ENCODE peak calls at places on chromosomes 6 and 20, in eight cellular contexts. C, R, I, T, U, D, A and J are unnamed samples.

GRCh38 chr6:150118208-150118607 is 24.6 kb upstream of the PPP1R14C start:
- DNase-seq in C (no peak), R (no peak), I (no peak), T (no peak), U (no peak), D (no peak), A (no peak), J (no peak)

GRCh38 chr6:28371706-28372451 is 22.1 kb downstream of the ZKSCAN3 start:
- DNase-seq in C (no peak), R (no peak), I (no peak), T (no peak), U (no peak), D (no peak), A (no peak), J (no peak)

GRCh38 chr6:151391471-151392428 is at the start of gene ZBTB2:
- DNase-seq in C (peak; percentile 80), R (peak; percentile 83), I (peak; percentile 72), T (peak; percentile 72), U (peak; percentile 80), D (peak; percentile 73), A (peak; percentile 70), J (peak; percentile 75)

GRCh38 chr20:20413801-20414200 is 45.9 kb downstream of the INSM1 start:
- DNase-seq in C (no peak), R (no peak), I (no peak), T (no peak), U (no peak), D (no peak), A (no peak), J (no peak)

GRCh38 chr6:124996411-124996810 is 34.2 kb downstream of the RNF217 start:
- DNase-seq in C (no peak), R (no peak), I (no peak), T (no peak), U (no peak), D (no peak), A (no peak), J (no peak)

GRCh38 chr6:87391334-87391733 is 16.4 kb upstream of the CFAP206 start:
- DNase-seq in C (no peak), R (peak; percentile 52), I (no peak), T (no peak), U (no peak), D (no peak), A (peak; percentile 36), J (no peak)

GRCh38 chr20:48624315-48625020 is 203.3 kb downstream of the PREX1 start:
- DNase-seq in C (peak; percentile 33), R (no peak), I (no peak), T (no peak), U (no peak), D (no peak), A (no peak), J (no peak)

GRCh38 chr6:2875840-2876207 is 27.3 kb downstream of the SERPINB9 start:
- DNase-seq in C (peak; percentile 71), R (no peak), I (peak; percentile 30), T (no peak), U (peak; percentile 45), D (no peak), A (no peak), J (peak; percentile 76)

GRCh38 chr6:161434921-161435411 is 161.1 kb upstream of the AGPAT4 start:
- DNase-seq in C (no peak), R (no peak), I (no peak), T (no peak), U (no peak), D (no peak), A (peak; percentile 90), J (no peak)

GRCh38 chr6:36319436-36319762 is 17.3 kb downstream of the BNIP5 start:
- DNase-seq in C (no peak), R (no peak), I (no peak), T (no peak), U (no peak), D (no peak), A (peak; percentile 22), J (no peak)

GRCh38 chr6:161443868-161444267 is 170.0 kb upstream of the AGPAT4 start:
- DNase-seq in C (no peak), R (no peak), I (no peak), T (no peak), U (peak; percentile 65), D (no peak), A (no peak), J (peak; percentile 46)

GRCh38 chr6:26126394-26127221 is 39.4 kb downstream of the HFE start:
- DNase-seq in C (no peak), R (no peak), I (no peak), T (no peak), U (no peak), D (no peak), A (peak; percentile 21), J (no peak)

GRCh38 chr6:76347539-76347938 is 275.1 kb upstream of the IMPG1 start:
- DNase-seq in C (no peak), R (no peak), I (no peak), T (no peak), U (no peak), D (no peak), A (no peak), J (no peak)

GRCh38 chr6:24929255-24929654 is 6.5 kb downstream of the RIPOR2 start:
- DNase-seq in C (no peak), R (no peak), I (no peak), T (no peak), U (no peak), D (no peak), A (no peak), J (no peak)

GRCh38 chr6:139882977-139883728 is 508.7 kb upstream of the CITED2 start:
- DNase-seq in C (no peak), R (peak; percentile 7), I (no peak), T (no peak), U (no peak), D (no peak), A (peak; percentile 16), J (no peak)

GRCh38 chr6:6659600-6660327 is 71.2 kb downstream of the LY86 start:
- DNase-seq in C (peak; percentile 69), R (no peak), I (no peak), T (no peak), U (no peak), D (no peak), A (no peak), J (no peak)

GRCh38 chr20:45337367-45338120 is 10.7 kb downstream of the SDC4 start:
- DNase-seq in C (peak; percentile 85), R (peak; percentile 65), I (no peak), T (no peak), U (peak; percentile 75), D (peak; percentile 67), A (peak; percentile 78), J (peak; percentile 79)

GRCh38 chr20:23049201-23049932 is at the start of gene THBD:
- DNase-seq in C (peak; percentile 93), R (no peak), I (no peak), T (no peak), U (peak; percentile 92), D (peak; percentile 87), A (peak; percentile 73), J (peak; percentile 93)

GRCh38 chr6:159806021-159806458 is 6.0 kb downstream of the PNLDC1 start:
- DNase-seq in C (no peak), R (peak; percentile 75), I (no peak), T (no peak), U (no peak), D (no peak), A (no peak), J (no peak)

GRCh38 chr6:75296811-75297779 is 12.5 kb upstream of the TMEM30A start:
- DNase-seq in C (no peak), R (peak; percentile 57), I (no peak), T (no peak), U (no peak), D (no peak), A (peak; percentile 61), J (no peak)

GRCh38 chr20:47273591-47274235 is 82.8 kb downstream of the ZMYND8 start:
- DNase-seq in C (no peak), R (no peak), I (no peak), T (no peak), U (no peak), D (no peak), A (no peak), J (no peak)

DNA sequence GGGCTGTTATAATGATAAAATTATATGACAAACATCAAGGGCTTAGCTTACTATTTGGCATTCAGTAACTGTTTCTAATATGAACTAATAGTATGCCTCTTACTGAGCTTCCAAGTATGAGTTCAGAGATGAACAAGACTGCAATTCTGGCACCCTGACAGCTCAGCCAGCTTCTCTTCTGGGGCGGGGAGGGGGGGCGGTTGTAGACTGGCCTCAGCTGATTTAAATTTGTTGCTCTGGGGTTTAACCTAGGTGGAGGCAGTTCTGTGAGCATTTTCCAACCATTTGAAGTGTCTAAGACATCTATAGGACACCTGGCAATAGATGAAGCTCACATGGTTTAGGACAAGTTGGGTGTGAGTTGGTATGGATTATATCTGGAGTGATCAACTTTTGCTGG is 401.9 kb downstream of the QKI start:
- DNase-seq in C (no peak), R (no peak), I (no peak), T (no peak), U (no peak), D (no peak), A (no peak), J (no peak)
- H3K9me3 ChIP-seq in C (no peaks in the 10 kb centered on the region), R (no peaks in the 10 kb centered on the region), I (no peaks in the 10 kb centered on the region), T (no peaks in the 10 kb centered on the region), U (no peaks in the 10 kb centered on the region), D (no peaks in the 10 kb centered on the region), A (no peaks in the 10 kb centered on the region), J (no peaks in the 10 kb centered on the region)

GRCh38 chr6:34011298-34011697 is 134.6 kb downstream of the GRM4 start:
- DNase-seq in C (no peak), R (no peak), I (no peak), T (no peak), U (no peak), D (no peak), A (no peak), J (no peak)
- H3K9me3 ChIP-seq in C (peaks cover 8% of the 10 kb centered on the region), R (no peaks in the 10 kb centered on the region), I (no peaks in the 10 kb centered on the region), T (no peaks in the 10 kb centered on the region), U (no peaks in the 10 kb centered on the region), D (no peaks in the 10 kb centered on the region), A (no peaks in the 10 kb centered on the region), J (peaks cover 2% of the 10 kb centered on the region)

DNA sequence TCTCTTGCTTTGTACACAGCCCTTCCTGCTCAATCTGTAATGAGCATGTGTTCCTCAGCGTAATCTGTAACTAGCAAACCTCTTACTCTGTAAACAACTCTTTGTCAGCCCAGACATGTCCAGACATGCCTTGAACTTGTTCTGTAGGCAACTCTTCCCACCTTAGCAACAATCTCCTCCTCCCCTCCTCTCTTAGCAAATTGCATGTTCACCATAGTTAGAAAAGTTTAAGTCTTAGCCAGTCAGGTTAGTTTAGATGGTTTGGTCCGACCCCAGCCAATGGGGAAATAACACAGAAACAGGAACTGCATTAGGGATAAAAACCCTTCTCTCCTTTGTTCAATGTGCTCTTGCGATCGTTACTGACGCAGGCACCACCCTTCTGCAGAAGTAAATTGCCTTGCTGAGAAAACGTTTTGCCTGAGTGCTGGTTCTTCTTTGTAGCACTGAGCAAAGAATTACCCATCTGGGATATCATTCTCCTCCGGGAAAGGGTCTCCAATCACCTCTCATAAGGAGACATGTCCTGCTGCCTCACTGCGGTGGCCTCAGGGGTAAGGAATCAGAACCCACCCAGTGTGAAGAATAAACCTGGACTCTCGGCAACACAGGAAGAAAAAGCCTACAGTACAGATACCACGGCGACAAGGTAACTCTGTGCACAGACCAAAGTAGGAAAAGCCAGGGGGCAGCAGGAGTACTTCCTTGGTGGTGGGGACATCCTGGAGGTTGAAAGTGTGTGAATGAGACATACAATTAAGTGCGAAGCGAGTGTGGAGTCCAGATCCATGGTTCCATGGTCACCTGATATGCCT is 26.2 kb downstream of the PLN start:
- DNase-seq in C (no peak), R (no peak), I (no peak), T (no peak), U (no peak), D (no peak), A (no peak), J (no peak)
- H3K9me3 ChIP-seq in C (peaks cover 4% of the 10 kb centered on the region), R (peaks cover 32% of the 10 kb centered on the region), I (peaks cover 31% of the 10 kb centered on the region), T (peaks cover 20% of the 10 kb centered on the region), U (peaks cover 36% of the 10 kb centered on the region), D (peaks cover 43% of the 10 kb centered on the region), A (peaks cover 10% of the 10 kb centered on the region), J (peaks cover 2% of the 10 kb centered on the region)

GRCh38 chr6:107931894-107932293 is 26.1 kb downstream of the SEC63 start:
- DNase-seq in C (no peak), R (peak; percentile 86), I (no peak), T (no peak), U (no peak), D (no peak), A (no peak), J (no peak)
- H3K9me3 ChIP-seq in C (no peaks in the 10 kb centered on the region), R (no peaks in the 10 kb centered on the region), I (no peaks in the 10 kb centered on the region), T (no peaks in the 10 kb centered on the region), U (peaks cover 7% of the 10 kb centered on the region), D (peaks cover 7% of the 10 kb centered on the region), A (no peaks in the 10 kb centered on the region), J (no peaks in the 10 kb centered on the region)